ENCODE peak calls at places on chromosome 6, in eight cellular contexts. N, X, U, G, K, A, T and V are unnamed samples.

GRCh38 chr6:148445620-148446019 is 103.0 kb downstream of the SASH1 start:
- DNase-seq in N (no peak), X (no peak), U (no peak), G (peak), K (no peak), A (no peak), T (no peak), V (no peak)

GRCh38 chr6:3227363-3228045 is at the start of gene TUBB2B:
- DNase-seq in N (no peak), X (no peak), U (no peak), G (peak), K (peak), A (no peak), T (no peak), V (no peak)

GRCh38 chr6:10837009-10837691 is 1.2 kb downstream of the MAK start:
- DNase-seq in N (no peak), X (no peak), U (no peak), G (peak), K (peak), A (no peak), T (peak), V (no peak)

GRCh38 chr6:14661188-14661587 is 543.6 kb downstream of the CD83 start:
- DNase-seq in N (no peak), X (no peak), U (peak), G (no peak), K (no peak), A (no peak), T (no peak), V (no peak)

GRCh38 chr6:149963212-149963461 is 606 bp upstream of the ULBP1 start:
- DNase-seq in N (no peak), X (peak), U (no peak), G (no peak), K (peak), A (no peak), T (no peak), V (no peak)

GRCh38 chr6:127457444-127458064 is 1.6 kb downstream of the KIAA0408 start:
- DNase-seq in N (no peak), X (no peak), U (no peak), G (no peak), K (peak), A (no peak), T (no peak), V (no peak)

GRCh38 chr6:167073679-167074274 is 49.1 kb upstream of the CCR6 start:
- DNase-seq in N (no peak), X (no peak), U (no peak), G (no peak), K (no peak), A (no peak), T (no peak), V (no peak)

GRCh38 chr6:165571721-165572132 is 91.3 kb downstream of the PDE10A start:
- DNase-seq in N (no peak), X (no peak), U (no peak), G (no peak), K (no peak), A (no peak), T (no peak), V (no peak)

GRCh38 chr6:32240686-32241085 is 16.8 kb upstream of the NOTCH4 start:
- DNase-seq in N (no peak), X (no peak), U (no peak), G (no peak), K (no peak), A (no peak), T (no peak), V (no peak)

GRCh38 chr6:110547266-110547964 is 71.0 kb upstream of the SLC22A16 start:
- DNase-seq in N (no peak), X (peak), U (no peak), G (no peak), K (no peak), A (peak), T (no peak), V (no peak)

GRCh38 chr6:12851123-12851695 is 134.6 kb downstream of the PHACTR1 start:
- DNase-seq in N (no peak), X (no peak), U (no peak), G (no peak), K (peak), A (no peak), T (no peak), V (no peak)

GRCh38 chr6:161736796-161737292 is 463.0 kb upstream of the AGPAT4 start:
- DNase-seq in N (no peak), X (no peak), U (no peak), G (no peak), K (peak), A (no peak), T (no peak), V (no peak)

GRCh38 chr6:107660839-107661238 is 163.3 kb downstream of the SCML4 start:
- DNase-seq in N (no peak), X (peak), U (no peak), G (no peak), K (no peak), A (no peak), T (no peak), V (no peak)

GRCh38 chr6:84228198-84228543 is 728 bp upstream of the CEP162 start:
- DNase-seq in N (no peak), X (no peak), U (no peak), G (no peak), K (no peak), A (no peak), T (no peak), V (no peak)
- TF ChIP-seq EZH2 in N (no peak), X (no peak), U (no peak), G (no peak), K (no peak), A (no peak), T (no peak), V (no peak)

DNA sequence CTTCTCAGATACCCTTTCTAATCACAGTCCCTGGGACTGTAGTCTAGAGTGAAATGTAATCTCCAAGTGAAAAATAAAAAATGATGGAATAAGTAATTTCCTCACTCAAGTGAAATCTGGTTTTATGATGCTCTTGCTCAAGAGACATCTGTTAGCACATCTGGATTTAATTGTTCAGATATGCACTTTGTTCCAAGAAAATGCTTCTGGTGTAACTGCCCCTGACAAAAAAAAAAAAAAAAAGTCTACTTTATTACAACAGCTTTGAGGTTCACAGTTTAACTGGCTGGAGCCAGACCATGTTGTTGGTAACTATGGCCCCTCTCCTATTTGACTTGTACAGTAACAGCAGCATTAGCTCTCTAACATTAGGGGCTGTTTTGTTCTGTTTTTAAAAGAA is 251.7 kb downstream of the BTBD9 start:
- DNase-seq in N (no peak), X (no peak), U (no peak), G (no peak), K (no peak), A (no peak), T (no peak), V (no peak)
- TF ChIP-seq POLR2AphosphoS5 in N (no peak), X (no peak), U (no peak), G (no peak), K (no peak), A (no peak), T (no peak), V (no peak)

GRCh38 chr6:47967843-47968242 is 143.2 kb downstream of the PTCHD4 start:
- DNase-seq in N (no peak), X (no peak), U (no peak), G (no peak), K (no peak), A (no peak), T (no peak), V (no peak)

GRCh38 chr6:47964994-47965393 is 146.0 kb downstream of the PTCHD4 start:
- DNase-seq in N (no peak), X (no peak), U (no peak), G (no peak), K (no peak), A (no peak), T (no peak), V (peak)

DNA sequence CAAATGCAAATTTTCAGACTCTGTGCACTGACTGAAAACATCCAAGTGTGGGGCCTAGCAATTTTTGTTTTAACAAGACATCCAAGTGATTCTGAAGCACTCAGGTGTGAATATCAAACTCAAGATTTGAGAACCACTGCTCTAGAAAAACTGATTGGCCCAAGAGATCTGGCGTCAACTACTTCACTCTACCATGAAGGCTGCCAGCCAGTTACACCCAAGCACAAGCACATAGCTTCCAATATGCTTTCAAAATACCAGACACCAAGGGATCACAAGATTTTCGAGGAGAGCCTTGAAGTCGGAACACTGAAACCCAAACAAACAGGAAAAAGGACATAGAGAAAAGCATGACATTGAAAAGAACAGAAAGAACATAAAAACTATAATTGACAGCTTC is 140.2 kb downstream of the PTCHD4 start:
- DNase-seq in N (no peak), X (no peak), U (no peak), G (no peak), K (no peak), A (no peak), T (no peak), V (no peak)
- H3K4me3 ChIP-seq in N (no peak), X (no peak), U (no peak), G (no peak), K (no peak), A (no peak), T (no peak), V (no peak)

GRCh38 chr6:41517473-41517872 is 28.7 kb upstream of the FOXP4 start:
- DNase-seq in N (no peak), X (no peak), U (no peak), G (no peak), K (no peak), A (no peak), T (no peak), V (no peak)

GRCh38 chr6:41518118-41518517 is 28.1 kb upstream of the FOXP4 start:
- DNase-seq in N (no peak), X (no peak), U (no peak), G (no peak), K (peak), A (peak), T (peak), V (no peak)

GRCh38 chr6:41519748-41520699 is 26.2 kb upstream of the FOXP4 start:
- DNase-seq in N (no peak), X (no peak), U (no peak), G (no peak), K (peak), A (peak), T (no peak), V (no peak)

GRCh38 chr6:41515995-41516394 is 30.2 kb upstream of the FOXP4 start:
- DNase-seq in N (no peak), X (no peak), U (no peak), G (no peak), K (no peak), A (no peak), T (no peak), V (no peak)

DNA sequence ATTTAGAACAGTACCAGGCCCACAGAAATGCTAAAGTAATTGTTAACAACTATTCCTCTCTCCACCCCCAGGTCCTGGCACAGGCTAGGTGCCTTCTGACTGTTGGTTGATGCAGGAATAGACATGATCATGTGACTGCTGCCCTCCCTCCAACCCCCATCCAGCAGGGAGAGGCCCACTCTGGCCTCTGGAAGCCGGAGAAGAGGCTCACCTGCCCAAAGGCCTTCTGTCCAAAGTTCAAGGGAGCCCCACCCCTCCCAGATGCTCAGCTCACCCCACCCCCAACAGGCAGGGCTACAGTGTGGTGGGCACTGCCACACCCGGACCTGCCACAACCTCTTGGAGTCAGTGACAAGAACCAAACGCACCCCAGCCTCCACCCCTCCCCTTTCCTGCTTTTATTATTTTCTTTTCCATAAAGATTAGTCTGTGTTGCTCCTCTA is 26.9 kb upstream of the FOXP4 start:
- DNase-seq in N (no peak), X (no peak), U (no peak), G (no peak), K (no peak), A (peak), T (no peak), V (no peak)
- TF ChIP-seq EZH2 in N (no peak), X (no peak), U (no peak), G (no peak), K (no peak), A (no peak), T (no peak), V (no peak)

DNA sequence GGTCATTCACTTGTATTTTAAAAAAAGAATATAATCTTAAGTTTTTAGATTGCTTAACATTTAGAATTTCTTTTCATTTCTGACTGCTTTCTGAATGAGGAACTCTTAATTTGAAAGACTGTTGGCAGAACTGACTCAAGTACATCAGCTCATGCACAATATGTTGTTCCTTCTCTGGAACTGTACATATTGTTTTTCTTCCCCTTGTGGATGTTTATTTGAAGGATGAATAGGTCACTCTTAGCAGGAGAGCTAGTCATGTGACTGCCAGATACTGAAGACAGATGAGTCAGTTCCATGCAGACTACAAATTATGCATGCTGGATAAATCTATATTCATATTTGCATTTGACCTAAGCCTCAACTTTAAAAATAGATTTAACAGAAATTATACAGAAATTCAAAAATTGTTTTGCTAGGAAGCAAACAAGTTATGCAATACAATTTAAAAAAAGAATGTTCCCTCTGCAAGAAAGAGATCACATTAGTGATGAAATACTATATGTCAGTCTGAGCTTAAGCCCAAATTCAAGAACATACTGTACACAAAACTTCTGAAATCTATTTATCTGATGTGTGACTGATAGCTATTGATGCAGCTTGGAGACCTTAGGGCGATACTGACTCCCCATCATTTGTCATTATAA is 1274.9 kb upstream of the GJE1 start:
- DNase-seq in N (no peak), X (peak), U (no peak), G (peak), K (no peak), A (no peak), T (no peak), V (no peak)
- TF ChIP-seq POLR2AphosphoS5 in N (no peak), X (no peak), U (no peak), G (no peak), K (no peak), A (no peak), T (no peak), V (no peak)

GRCh38 chr6:156600678-156601077 is 176.5 kb upstream of the ARID1B start:
- DNase-seq in N (no peak), X (no peak), U (no peak), G (no peak), K (no peak), A (no peak), T (no peak), V (no peak)

GRCh38 chr6:156599367-156599766 is 177.8 kb upstream of the ARID1B start:
- DNase-seq in N (no peak), X (no peak), U (no peak), G (no peak), K (no peak), A (no peak), T (no peak), V (no peak)

GRCh38 chr6:156599977-156600647 is 177.1 kb upstream of the ARID1B start:
- DNase-seq in N (no peak), X (no peak), U (no peak), G (no peak), K (no peak), A (no peak), T (no peak), V (no peak)

GRCh38 chr6:156601156-156601820 is 175.9 kb upstream of the ARID1B start:
- DNase-seq in N (no peak), X (no peak), U (no peak), G (no peak), K (no peak), A (no peak), T (no peak), V (no peak)

DNA sequence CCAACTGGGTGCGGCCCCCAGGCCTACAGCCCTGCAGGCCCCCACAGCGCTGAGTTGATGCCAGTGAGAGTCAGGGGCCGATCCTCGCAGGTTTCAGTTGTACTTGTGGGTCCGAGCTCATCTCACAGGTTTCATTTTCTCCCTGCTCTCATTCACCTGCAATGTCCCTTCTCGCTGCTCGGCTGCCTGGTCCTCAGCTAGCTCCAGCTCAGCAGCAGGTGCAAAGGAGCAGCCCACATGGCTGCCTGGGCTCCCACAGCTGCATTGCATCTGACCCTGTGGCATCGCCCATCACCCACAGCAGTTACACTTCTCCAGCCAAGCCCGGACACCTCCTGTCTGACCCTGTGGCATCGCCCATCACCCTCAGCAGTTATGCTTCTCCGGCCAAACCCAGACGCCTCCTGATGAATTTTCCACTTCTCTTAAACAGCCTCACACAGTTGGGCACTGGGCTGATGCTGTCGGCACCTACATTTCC is 175.3 kb upstream of the ARID1B start:
- DNase-seq in N (no peak), X (no peak), U (no peak), G (no peak), K (no peak), A (no peak), T (no peak), V (no peak)
- H3K4me3 ChIP-seq in N (no peak), X (no peak), U (no peak), G (no peak), K (no peak), A (no peak), T (no peak), V (no peak)

DNA sequence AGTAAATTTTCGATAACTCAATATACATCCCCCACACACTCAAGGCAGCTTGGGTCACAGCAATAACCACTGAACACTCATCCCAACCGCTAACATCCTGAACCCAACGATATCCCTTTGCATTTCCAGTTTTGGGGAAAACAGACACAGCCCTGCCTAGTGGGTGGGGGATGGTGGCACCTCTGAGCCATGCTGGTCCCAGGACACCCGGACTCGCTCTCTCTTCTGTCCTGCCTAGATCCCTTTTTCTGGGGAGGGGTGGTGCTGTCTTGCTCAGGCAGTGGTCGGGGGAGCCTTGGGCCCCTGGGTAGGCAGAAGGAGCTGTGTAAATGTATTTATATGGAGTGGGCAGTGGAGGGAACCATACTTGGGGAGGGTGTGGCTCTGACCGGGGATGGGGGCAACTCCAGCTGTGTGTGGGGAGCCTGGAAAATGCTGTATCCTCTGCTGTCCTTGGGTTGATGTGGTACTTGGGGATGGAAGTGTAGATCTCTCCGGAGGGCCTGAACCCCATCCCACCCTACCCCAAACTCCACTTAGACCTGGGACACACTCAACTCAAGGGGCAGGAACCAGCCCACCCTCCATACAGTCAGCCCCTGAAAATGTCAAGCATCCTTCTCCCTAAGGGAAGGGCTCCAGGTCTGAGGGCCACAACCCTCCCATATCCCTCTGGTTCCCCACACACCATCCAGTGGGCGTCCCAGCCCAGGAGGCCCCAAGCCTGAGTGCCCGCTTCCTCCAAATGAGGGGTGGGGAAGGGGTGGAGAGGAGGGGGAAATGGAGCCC is 23.7 kb upstream of the SLC22A7 start:
- DNase-seq in N (no peak), X (no peak), U (no peak), G (no peak), K (no peak), A (no peak), T (no peak), V (no peak)
- TF ChIP-seq EZH2 in N (no peak), X (no peak), U (no peak), G (no peak), K (no peak), A (no peak), T (no peak), V (no peak)

GRCh38 chr6:52346503-52346902 is 15.4 kb upstream of the PAQR8 start:
- DNase-seq in N (no peak), X (no peak), U (no peak), G (no peak), K (no peak), A (no peak), T (no peak), V (no peak)
- TF ChIP-seq POLR2AphosphoS5 in N (no peak), X (no peak), U (no peak), G (no peak), K (no peak), A (no peak), T (no peak), V (no peak)

GRCh38 chr6:73696990-73697651 is 1.1 kb downstream of the CD109 start:
- DNase-seq in N (no peak), X (no peak), U (no peak), G (peak), K (peak), A (no peak), T (no peak), V (no peak)
- H3K4me3 ChIP-seq in N (no peak), X (peak), U (no peak), G (peak), K (peak), A (no peak), T (no peak), V (peak)

GRCh38 chr6:168442646-168443045 is 1.7 kb downstream of the SMOC2 start:
- DNase-seq in N (no peak), X (no peak), U (no peak), G (no peak), K (peak), A (no peak), T (no peak), V (no peak)

GRCh38 chr6:168440520-168441433 is at the start of gene SMOC2:
- DNase-seq in N (no peak), X (no peak), U (no peak), G (no peak), K (peak), A (no peak), T (no peak), V (no peak)

GRCh38 chr6:168439791-168440491 is 1.0 kb upstream of the SMOC2 start:
- DNase-seq in N (no peak), X (no peak), U (no peak), G (no peak), K (no peak), A (no peak), T (no peak), V (no peak)

GRCh38 chr6:168437751-168438150 is 3.2 kb upstream of the SMOC2 start:
- DNase-seq in N (no peak), X (no peak), U (no peak), G (no peak), K (no peak), A (no peak), T (no peak), V (no peak)

GRCh38 chr6:168441434-168442391 is 729 bp downstream of the SMOC2 start:
- DNase-seq in N (no peak), X (no peak), U (no peak), G (no peak), K (peak), A (no peak), T (no peak), V (no peak)
- TF ChIP-seq EZH2 in N (peak), X (no peak), U (no peak), G (peak), K (peak), A (peak), T (no peak), V (no peak)